ENCODE peak calls at places on chromosomes 13 and 19, in nine cellular contexts. S, H, B, Z, Q, A, U, F and Y are unnamed samples.

GRCh38 chr19:56670961-56671612 is 470 bp downstream of the ZNF835 start:
- DNase-seq in F (no peak), Q (no peak), A (no peak), H (no peak), S (no peak), B (no peak), Z (no peak), U (peak), Y (no peak)

GRCh38 chr19:4464815-4465581 is 7.1 kb upstream of the HDGFL2 start:
- DNase-seq in S (no peak), Q (no peak), A (no peak), F (no peak), Z (no peak), U (no peak), B (no peak), H (no peak), Y (no peak)

GRCh38 chr13:101127741-101128353 is 288.5 kb downstream of the NALCN start:
- DNase-seq in F (peak), A (peak), H (peak), Z (no peak), B (no peak), Q (peak), S (peak), U (peak), Y (peak)

GRCh38 chr19:43534811-43535761 is 2.1 kb downstream of the ZNF575 start:
- DNase-seq in Q (peak), F (peak), Z (peak), U (peak), A (no peak), S (no peak), B (no peak), H (peak), Y (peak)

GRCh38 chr13:66560189-66560588 is 669.9 kb downstream of the PCDH9 start:
- DNase-seq in H (peak), Z (no peak), F (no peak), Q (no peak), S (no peak), U (no peak), B (no peak), A (no peak), Y (no peak)

GRCh38 chr19:49151339-49152217 is 3.6 kb downstream of the HRC start:
- DNase-seq in S (peak), H (peak), Z (peak), B (no peak), F (peak), A (no peak), U (peak), Q (peak), Y (no peak)

GRCh38 chr19:17522988-17523872 is 11.8 kb downstream of the PGLS start:
- DNase-seq in B (no peak), A (no peak), F (no peak), Q (no peak), U (peak), Z (peak), H (no peak), S (no peak), Y (no peak)

GRCh38 chr19:45711851-45712698 is 18.6 kb downstream of the FBXO46 start:
- DNase-seq in Q (no peak), A (no peak), U (no peak), S (no peak), Z (no peak), H (no peak), F (no peak), B (no peak), Y (no peak)

GRCh38 chr19:7540761-7541480 is 5.4 kb downstream of the PNPLA6 start:
- DNase-seq in Z (no peak), H (no peak), S (peak), A (no peak), B (no peak), F (peak), Q (peak), U (no peak), Y (no peak)

GRCh38 chr19:16417660-16418596 is 53.8 kb downstream of the EPS15L1 start:
- DNase-seq in A (no peak), Z (peak), U (peak), S (peak), F (peak), B (peak), H (peak), Q (peak), Y (peak)

GRCh38 chr19:55579766-55580621 is 654 bp downstream of the ZNF579 start:
- DNase-seq in Q (peak), A (no peak), S (peak), U (no peak), Z (no peak), H (peak), B (no peak), F (peak), Y (peak)

GRCh38 chr19:8149261-8150094 is at the start of gene FBN3:
- DNase-seq in F (no peak), Q (peak), S (no peak), H (peak), A (no peak), Z (no peak), B (no peak), U (no peak), Y (no peak)

GRCh38 chr19:35318679-35319448 is 10.1 kb upstream of the CD22 start:
- DNase-seq in B (no peak), Q (peak), U (peak), A (no peak), F (peak), Z (peak), S (peak), H (no peak), Y (peak)

GRCh38 chr19:11710313-11710712 is 28.4 kb downstream of the ZNF823 start:
- DNase-seq in Z (no peak), H (no peak), Q (no peak), A (no peak), F (no peak), B (no peak), S (no peak), U (no peak), Y (no peak)

GRCh38 chr13:45055198-45055901 is 65.0 kb upstream of the GTF2F2 start:
- DNase-seq in Z (no peak), H (peak), B (no peak), U (no peak), S (peak), Q (no peak), F (peak), A (peak), Y (peak)

GRCh38 chr19:342128-342455 is 2.5 kb downstream of the MIER2 start:
- DNase-seq in U (no peak), S (no peak), H (no peak), F (no peak), A (no peak), Q (no peak), Z (no peak), B (no peak), Y (no peak)

GRCh38 chr13:106610511-106610910 is 42.6 kb upstream of the ARGLU1 start:
- DNase-seq in Q (no peak), Z (no peak), H (no peak), S (peak), U (no peak), A (peak), B (no peak), F (peak), Y (peak)

GRCh38 chr13:114130708-114131580 is 1.5 kb downstream of the RASA3 start:
- DNase-seq in H (peak), Z (peak), B (no peak), S (peak), U (peak), F (peak), Q (peak), A (peak), Y (peak)

GRCh38 chr19:18013621-18014111 is 5.7 kb downstream of the ARRDC2 start:
- DNase-seq in A (no peak), B (no peak), H (no peak), F (no peak), U (peak), Q (peak), S (no peak), Z (peak), Y (no peak)

GRCh38 chr19:41668315-41668714 is 19.8 kb downstream of the CEACAM7 start:
- DNase-seq in A (no peak), Q (no peak), F (no peak), S (no peak), H (no peak), B (no peak), U (no peak), Z (no peak), Y (no peak)

GRCh38 chr19:54160182-54160811 is 776 bp upstream of the LENG1 start:
- DNase-seq in Z (no peak), F (peak), A (no peak), Q (peak), B (no peak), U (no peak), H (no peak), S (peak), Y (no peak)

GRCh38 chr13:24165746-24166145 is 5.2 kb downstream of the SPATA13 start:
- DNase-seq in U (no peak), F (peak), Z (no peak), S (no peak), Q (no peak), H (no peak), B (no peak), A (no peak), Y (peak)

GRCh38 chr13:51271528-51272070 is 49.4 kb downstream of the FAM124A start:
- DNase-seq in U (no peak), Q (no peak), B (no peak), S (no peak), A (no peak), F (peak), H (no peak), Z (no peak), Y (no peak)

GRCh38 chr19:5016268-5016667 is 47.4 kb downstream of the KDM4B start:
- DNase-seq in A (no peak), B (no peak), Z (no peak), H (no peak), U (no peak), F (no peak), Q (no peak), S (no peak), Y (no peak)